ENCODE peak calls at places on chromosomes 3 and 15, in five cellular contexts. N is activated CD4-positive, alpha-beta T cell treated with anti-CD3 and anti-CD28 coated beads, Interleukin-2, amount 50 U/mL, for 1 hour; L is IMR-90; J is body of pancreas; B is CD4-positive, alpha-beta T cell. Z is an unnamed sample.

GRCh38 chr15:69609176-69609575 is 156.6 kb downstream of the RPLP1 start:
- DNase-seq in J (no peak), L (peak), N (no peak), B (no peak), Z (no peak)

GRCh38 chr15:47588968-47589367 is 128.3 kb upstream of the SEMA6D start:
- DNase-seq in L (no peak), J (no peak), B (no peak), N (no peak), Z (no peak)

GRCh38 chr3:55721716-55722484 is 234.8 kb upstream of the WNT5A start:
- DNase-seq in J (peak), L (peak), N (no peak), B (no peak), Z (no peak)

GRCh38 chr3:58333206-58334012 is 717 bp downstream of the PXK start:
- DNase-seq in L (no peak), J (peak), B (no peak), N (peak), Z (peak)

GRCh38 chr3:4523710-4524422 is 30.7 kb downstream of the ITPR1 start:
- DNase-seq in L (no peak), J (no peak), N (no peak), B (no peak), Z (no peak)

GRCh38 chr3:165855581-165855980 is 18.4 kb upstream of the BCHE start:
- DNase-seq in J (no peak), N (no peak), B (no peak), L (no peak), Z (no peak)

GRCh38 chr15:66862111-66862815 is 160.2 kb downstream of the SMAD6 start:
- DNase-seq in B (no peak), N (no peak), J (no peak), L (no peak), Z (no peak)

GRCh38 chr3:194369522-194370279 is at the start of gene LRRC15:
- DNase-seq in J (no peak), L (peak), B (no peak), N (no peak), Z (no peak)

GRCh38 chr3:107604057-107604802 is 81.5 kb downstream of the BBX start:
- DNase-seq in J (no peak), L (peak), N (no peak), B (no peak), Z (no peak)

GRCh38 chr3:132231633-132232032 is 85.6 kb upstream of the ACP3 start:
- DNase-seq in L (peak), J (no peak), N (no peak), B (no peak), Z (no peak)

GRCh38 chr3:117350386-117350785 is 640.8 kb downstream of the TUSC7 start:
- DNase-seq in B (no peak), L (no peak), N (no peak), J (no peak), Z (no peak)

GRCh38 chr3:177084616-177085015 is 112.7 kb downstream of the TBL1XR1 start:
- DNase-seq in B (no peak), J (no peak), N (no peak), L (no peak), Z (no peak)

GRCh38 chr3:11575964-11576363 is 67.8 kb downstream of the VGLL4 start:
- DNase-seq in B (no peak), J (no peak), L (no peak), N (no peak), Z (no peak)

GRCh38 chr15:72358532-72359180 is 17.2 kb downstream of the HEXA start:
- DNase-seq in B (no peak), N (no peak), J (peak), L (peak), Z (no peak)

Z was measured in activated T-helper 9 cell treated with anti-CD3 and anti-CD28 coated beads, Interleukin-2, amount 50 U/mL, for 16 hours.